ENCODE peak calls at places on chromosomes 13 and 19, in six cellular contexts. One of them, this sample, is unnamed.

GRCh38 chr13:93963266-93964131 is 516.0 kb downstream of the DCT start:
- DNase-seq in left lung: no peak
- DNase-seq in hepatocyte: peak; percentile 8
- DNase-seq in lung: no peak
- DNase-seq in upper lobe of left lung: no peak
- DNase-seq in stomach: no peak
- DNase-seq in this sample: no peak

GRCh38 chr19:24052811-24053210 is 34.2 kb upstream of the ZNF254 start:
- DNase-seq in left lung: no peak
- DNase-seq in hepatocyte: no peak
- DNase-seq in lung: no peak
- DNase-seq in upper lobe of left lung: no peak
- DNase-seq in stomach: no peak
- DNase-seq in this sample: no peak

GRCh38 chr19:50694815-50695145 is 24.8 kb downstream of the SHANK1 start:
- DNase-seq in left lung: no peak
- DNase-seq in hepatocyte: no peak
- DNase-seq in lung: no peak
- DNase-seq in upper lobe of left lung: peak; percentile 56
- DNase-seq in stomach: no peak
- DNase-seq in this sample: no peak

GRCh38 chr13:113962975-113963374 is 10.9 kb downstream of the C13orf46 start:
- DNase-seq in left lung: peak; percentile 39
- DNase-seq in hepatocyte: no peak
- DNase-seq in lung: no peak
- DNase-seq in upper lobe of left lung: peak; percentile 54
- DNase-seq in stomach: no peak
- DNase-seq in this sample: peak; percentile 34

GRCh38 chr13:31418186-31418585 is 218.4 kb downstream of the B3GLCT start:
- DNase-seq in left lung: no peak
- DNase-seq in hepatocyte: no peak
- DNase-seq in lung: no peak
- DNase-seq in upper lobe of left lung: no peak
- DNase-seq in stomach: no peak
- DNase-seq in this sample: no peak

GRCh38 chr19:48674921-48675824 is 2.4 kb upstream of the NTN5 start:
- DNase-seq in left lung: no peak
- DNase-seq in hepatocyte: peak; percentile 93
- DNase-seq in lung: peak; percentile 79
- DNase-seq in upper lobe of left lung: peak; percentile 87
- DNase-seq in stomach: peak; percentile 88
- DNase-seq in this sample: peak; percentile 77

GRCh38 chr13:48891586-48891985 is 84.1 kb upstream of the FNDC3A start:
- DNase-seq in left lung: no peak
- DNase-seq in hepatocyte: peak; percentile 17
- DNase-seq in lung: no peak
- DNase-seq in upper lobe of left lung: no peak
- DNase-seq in stomach: no peak
- DNase-seq in this sample: no peak

GRCh38 chr13:113155201-113155600 is 3.2 kb upstream of the PROZ start:
- DNase-seq in left lung: no peak
- DNase-seq in hepatocyte: no peak
- DNase-seq in lung: no peak
- DNase-seq in upper lobe of left lung: no peak
- DNase-seq in stomach: no peak
- DNase-seq in this sample: no peak

GRCh38 chr19:33447336-33448158 is 74.0 kb downstream of the CEBPG start:
- DNase-seq in left lung: peak; percentile 59
- DNase-seq in hepatocyte: no peak
- DNase-seq in lung: no peak
- DNase-seq in upper lobe of left lung: no peak
- DNase-seq in stomach: no peak
- DNase-seq in this sample: peak; percentile 42

DNA sequence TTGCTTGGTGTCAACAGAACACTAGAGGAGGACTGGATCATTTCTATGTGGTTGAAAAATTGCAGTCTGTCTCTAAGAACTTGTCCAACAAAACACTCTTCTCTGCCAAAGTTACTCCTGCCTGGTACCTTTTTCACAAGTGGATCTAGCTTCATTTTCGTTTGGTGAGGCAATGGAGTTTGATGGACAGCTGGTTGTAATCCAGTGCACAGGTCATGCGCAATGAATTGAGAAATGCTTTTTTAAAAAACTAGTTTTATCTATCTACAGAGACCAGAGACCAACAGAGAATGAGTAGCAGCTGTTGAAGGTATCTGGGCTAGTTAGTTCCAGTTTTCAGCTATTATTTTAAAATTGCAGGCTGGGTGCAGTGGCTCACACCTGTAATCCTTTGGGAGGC is 12.0 kb upstream of the KBTBD6 start:
- DNase-seq in left lung: no peak
- DNase-seq in hepatocyte: no peak
- DNase-seq in lung: no peak
- DNase-seq in upper lobe of left lung: no peak
- DNase-seq in stomach: no peak
- DNase-seq in this sample: no peak
- H3K4me1 ChIP-seq in left lung: no peaks in the 10 kb centered on the region
- H3K4me1 ChIP-seq in hepatocyte: no peaks in the 10 kb centered on the region
- H3K4me1 ChIP-seq in lung: no peaks in the 10 kb centered on the region
- H3K4me1 ChIP-seq in upper lobe of left lung: no peaks in the 10 kb centered on the region
- H3K4me1 ChIP-seq in stomach: no peaks in the 10 kb centered on the region
- H3K4me1 ChIP-seq in this sample: no peaks in the 10 kb centered on the region

GRCh38 chr19:16355293-16356043 is 30.8 kb downstream of the KLF2 start:
- DNase-seq in left lung: no peak
- DNase-seq in hepatocyte: peak; percentile 3
- DNase-seq in lung: no peak
- DNase-seq in upper lobe of left lung: peak; percentile 84
- DNase-seq in stomach: no peak
- DNase-seq in this sample: no peak
- H3K4me1 ChIP-seq in left lung: peaks cover 47% of the 10 kb centered on the region
- H3K4me1 ChIP-seq in hepatocyte: no peaks in the 10 kb centered on the region
- H3K4me1 ChIP-seq in lung: peaks cover 6% of the 10 kb centered on the region
- H3K4me1 ChIP-seq in upper lobe of left lung: peaks cover 24% of the 10 kb centered on the region
- H3K4me1 ChIP-seq in stomach: no peaks in the 10 kb centered on the region
- H3K4me1 ChIP-seq in this sample: no peaks in the 10 kb centered on the region

GRCh38 chr19:55385236-55385748 is 440 bp upstream of the RPL28 start:
- DNase-seq in left lung: peak; percentile 93
- DNase-seq in hepatocyte: peak; percentile 95
- DNase-seq in lung: peak; percentile 98
- DNase-seq in upper lobe of left lung: peak; percentile 94
- DNase-seq in stomach: peak; percentile 97
- DNase-seq in this sample: peak; percentile 97
- H3K4me1 ChIP-seq in left lung: peaks cover 61% of the 10 kb centered on the region
- H3K4me1 ChIP-seq in hepatocyte: peaks cover 38% of the 10 kb centered on the region
- H3K4me1 ChIP-seq in lung: peaks cover 32% of the 10 kb centered on the region
- H3K4me1 ChIP-seq in upper lobe of left lung: peaks cover 40% of the 10 kb centered on the region
- H3K4me1 ChIP-seq in stomach: peaks cover 43% of the 10 kb centered on the region
- H3K4me1 ChIP-seq in this sample: no peaks in the 10 kb centered on the region

GRCh38 chr19:1037553-1038115 is 2.3 kb upstream of the ABCA7 start:
- DNase-seq in left lung: peak; percentile 83
- DNase-seq in hepatocyte: no peak
- DNase-seq in lung: no peak
- DNase-seq in upper lobe of left lung: peak; percentile 83
- DNase-seq in stomach: no peak
- DNase-seq in this sample: peak; percentile 60
- H3K4me1 ChIP-seq in left lung: peaks cover 62% of the 10 kb centered on the region
- H3K4me1 ChIP-seq in hepatocyte: peaks cover 8% of the 10 kb centered on the region
- H3K4me1 ChIP-seq in lung: peaks cover 6% of the 10 kb centered on the region
- H3K4me1 ChIP-seq in upper lobe of left lung: peaks cover 45% of the 10 kb centered on the region
- H3K4me1 ChIP-seq in stomach: peaks cover 26% of the 10 kb centered on the region
- H3K4me1 ChIP-seq in this sample: peaks cover 10% of the 10 kb centered on the region

GRCh38 chr13:110915874-110916670 is 1.2 kb upstream of the ANKRD10 start:
- DNase-seq in left lung: no peak
- DNase-seq in hepatocyte: peak; percentile 26
- DNase-seq in lung: no peak
- DNase-seq in upper lobe of left lung: no peak
- DNase-seq in stomach: no peak
- DNase-seq in this sample: no peak
- H3K4me1 ChIP-seq in left lung: peaks cover 40% of the 10 kb centered on the region
- H3K4me1 ChIP-seq in hepatocyte: peaks cover 26% of the 10 kb centered on the region
- H3K4me1 ChIP-seq in lung: peaks cover 4% of the 10 kb centered on the region
- H3K4me1 ChIP-seq in upper lobe of left lung: peaks cover 30% of the 10 kb centered on the region
- H3K4me1 ChIP-seq in stomach: peaks cover 24% of the 10 kb centered on the region
- H3K4me1 ChIP-seq in this sample: no peaks in the 10 kb centered on the region

GRCh38 chr19:18284710-18285430 is 3.4 kb upstream of the JUND start:
- DNase-seq in left lung: no peak
- DNase-seq in hepatocyte: no peak
- DNase-seq in lung: no peak
- DNase-seq in upper lobe of left lung: no peak
- DNase-seq in stomach: no peak
- DNase-seq in this sample: no peak

GRCh38 chr19:18283338-18283737 is 1.9 kb upstream of the JUND start:
- DNase-seq in left lung: no peak
- DNase-seq in hepatocyte: no peak
- DNase-seq in lung: no peak
- DNase-seq in upper lobe of left lung: no peak
- DNase-seq in stomach: no peak
- DNase-seq in this sample: no peak

GRCh38 chr19:18281082-18282020 is at the start of gene JUND:
- DNase-seq in left lung: peak; percentile 99
- DNase-seq in hepatocyte: peak; percentile 99
- DNase-seq in lung: peak; percentile 96
- DNase-seq in upper lobe of left lung: peak; percentile 100
- DNase-seq in stomach: peak; percentile 99
- DNase-seq in this sample: peak; percentile 99

GRCh38 chr19:18282021-18282787 is 782 bp upstream of the JUND start:
- DNase-seq in left lung: peak; percentile 81
- DNase-seq in hepatocyte: no peak
- DNase-seq in lung: no peak
- DNase-seq in upper lobe of left lung: no peak
- DNase-seq in stomach: no peak
- DNase-seq in this sample: peak; percentile 49

DNA sequence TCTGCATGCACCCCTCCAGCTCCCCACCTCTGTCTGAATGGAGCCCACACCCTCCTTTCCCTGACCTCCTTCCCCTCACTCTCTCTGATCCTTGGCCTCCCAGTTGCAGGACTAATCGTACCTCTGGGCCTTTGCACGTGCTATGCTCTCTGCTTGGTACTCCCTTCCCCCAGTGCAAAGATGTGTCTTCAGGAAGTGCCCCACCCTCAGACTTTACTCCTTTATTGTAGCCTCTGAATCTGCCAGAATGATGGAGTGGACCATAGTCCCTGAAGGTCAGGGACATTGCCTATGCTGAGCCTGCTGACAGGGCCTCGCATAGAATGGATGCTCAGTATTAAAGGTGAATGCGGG is 1.3 kb upstream of the JUND start:
- DNase-seq in left lung: no peak
- DNase-seq in hepatocyte: peak; percentile 74
- DNase-seq in lung: no peak
- DNase-seq in upper lobe of left lung: no peak
- DNase-seq in stomach: no peak
- DNase-seq in this sample: no peak
- H3K4me1 ChIP-seq in left lung: peaks cover 30% of the 10 kb centered on the region
- H3K4me1 ChIP-seq in hepatocyte: peaks cover 33% of the 10 kb centered on the region
- H3K4me1 ChIP-seq in lung: peaks cover 17% of the 10 kb centered on the region
- H3K4me1 ChIP-seq in upper lobe of left lung: peaks cover 30% of the 10 kb centered on the region
- H3K4me1 ChIP-seq in stomach: peaks cover 24% of the 10 kb centered on the region
- H3K4me1 ChIP-seq in this sample: no peaks in the 10 kb centered on the region

GRCh38 chr19:11196406-11197287 is 698 bp downstream of the KANK2 start:
- DNase-seq in left lung: peak; percentile 85
- DNase-seq in hepatocyte: peak; percentile 72
- DNase-seq in lung: peak; percentile 38
- DNase-seq in upper lobe of left lung: peak; percentile 90
- DNase-seq in stomach: peak; percentile 36
- DNase-seq in this sample: peak; percentile 63
- H3K4me1 ChIP-seq in left lung: peaks cover 48% of the 10 kb centered on the region
- H3K4me1 ChIP-seq in hepatocyte: peaks cover 21% of the 10 kb centered on the region
- H3K4me1 ChIP-seq in lung: peaks cover 11% of the 10 kb centered on the region
- H3K4me1 ChIP-seq in upper lobe of left lung: peaks cover 57% of the 10 kb centered on the region
- H3K4me1 ChIP-seq in stomach: peaks cover 48% of the 10 kb centered on the region
- H3K4me1 ChIP-seq in this sample: peaks cover 15% of the 10 kb centered on the region

GRCh38 chr19:18696023-18696422 is 12.5 kb downstream of the CRTC1 start:
- DNase-seq in left lung: no peak
- DNase-seq in hepatocyte: no peak
- DNase-seq in lung: no peak
- DNase-seq in upper lobe of left lung: no peak
- DNase-seq in stomach: no peak
- DNase-seq in this sample: no peak
- H3K4me1 ChIP-seq in left lung: peaks cover 16% of the 10 kb centered on the region
- H3K4me1 ChIP-seq in hepatocyte: peaks cover 7% of the 10 kb centered on the region
- H3K4me1 ChIP-seq in lung: peaks cover 8% of the 10 kb centered on the region
- H3K4me1 ChIP-seq in upper lobe of left lung: peaks cover 15% of the 10 kb centered on the region
- H3K4me1 ChIP-seq in stomach: peaks cover 17% of the 10 kb centered on the region
- H3K4me1 ChIP-seq in this sample: no peaks in the 10 kb centered on the region

GRCh38 chr19:1234670-1235380 is 3.0 kb downstream of the CBARP start:
- DNase-seq in left lung: no peak
- DNase-seq in hepatocyte: no peak
- DNase-seq in lung: no peak
- DNase-seq in upper lobe of left lung: peak; percentile 86
- DNase-seq in stomach: no peak
- DNase-seq in this sample: no peak

GRCh38 chr19:1237027-1237659 is 662 bp downstream of the CBARP start:
- DNase-seq in left lung: no peak
- DNase-seq in hepatocyte: peak; percentile 59
- DNase-seq in lung: no peak
- DNase-seq in upper lobe of left lung: peak; percentile 87
- DNase-seq in stomach: no peak
- DNase-seq in this sample: no peak

GRCh38 chr19:1237754-1238372 is at the start of gene CBARP:
- DNase-seq in left lung: no peak
- DNase-seq in hepatocyte: peak; percentile 84
- DNase-seq in lung: no peak
- DNase-seq in upper lobe of left lung: peak; percentile 90
- DNase-seq in stomach: no peak
- DNase-seq in this sample: no peak

GRCh38 chr19:1235625-1236538 is 1.9 kb downstream of the CBARP start:
- DNase-seq in left lung: no peak
- DNase-seq in hepatocyte: no peak
- DNase-seq in lung: no peak
- DNase-seq in upper lobe of left lung: peak; percentile 80
- DNase-seq in stomach: no peak
- DNase-seq in this sample: no peak

DNA sequence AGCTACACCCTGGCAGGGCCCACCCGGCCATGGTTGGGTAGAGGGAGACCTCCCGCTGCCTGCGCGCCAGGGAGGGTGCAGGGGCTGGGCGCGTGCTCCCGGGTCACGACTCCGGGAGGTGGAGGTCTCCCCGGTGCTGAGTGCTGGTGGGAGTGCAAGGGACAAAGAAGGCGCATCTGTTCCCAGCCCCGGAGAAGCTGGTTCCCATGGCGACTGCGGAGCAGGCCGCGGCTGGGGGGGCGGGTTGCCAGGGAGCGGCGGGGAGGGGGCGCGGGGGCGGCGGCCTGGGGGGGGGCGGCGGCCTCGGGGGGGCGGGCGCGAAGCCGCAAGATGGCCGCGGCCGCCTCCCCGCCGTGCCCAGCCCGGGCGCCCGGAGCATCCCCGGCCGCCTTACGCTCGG is 1.2 kb downstream of the CBARP start:
- DNase-seq in left lung: no peak
- DNase-seq in hepatocyte: no peak
- DNase-seq in lung: no peak
- DNase-seq in upper lobe of left lung: no peak
- DNase-seq in stomach: no peak
- DNase-seq in this sample: no peak
- H3K4me1 ChIP-seq in left lung: peaks cover 61% of the 10 kb centered on the region
- H3K4me1 ChIP-seq in hepatocyte: peaks cover 32% of the 10 kb centered on the region
- H3K4me1 ChIP-seq in lung: peaks cover 30% of the 10 kb centered on the region
- H3K4me1 ChIP-seq in upper lobe of left lung: peaks cover 53% of the 10 kb centered on the region
- H3K4me1 ChIP-seq in stomach: peaks cover 53% of the 10 kb centered on the region
- H3K4me1 ChIP-seq in this sample: peaks cover 9% of the 10 kb centered on the region

This sample was measured in right lobe of liver.